ENCODE peak calls at places on chromosomes 13 and 19, in four cellular contexts. I is astrocyte, R is MM.1S, F is PC-9. W is an unnamed sample. For H3K27me3, the result is how much of the 10 kb centered on the place peaks cover.

GRCh38 chr19:46195104-46195503 is 34.4 kb upstream of the IGFL1 start:
- DNase-seq in I (no peak), R (no peak), F (no peak), W (no peak)

GRCh38 chr19:3538965-3539742 is at the start of gene TEKTIP1:
- DNase-seq in I (no peak), R (no peak), F (no peak), W (no peak)

GRCh38 chr19:38658462-38659306 is 11.2 kb downstream of the ACTN4 start:
- DNase-seq in I (peak), R (no peak), F (peak), W (peak)

GRCh38 chr13:67095621-67096020 is 134.5 kb downstream of the PCDH9 start:
- DNase-seq in I (no peak), R (no peak), F (no peak), W (no peak)

GRCh38 chr13:100528820-100529219 is 59.8 kb downstream of the GGACT start:
- DNase-seq in I (no peak), R (no peak), F (no peak), W (no peak)

GRCh38 chr19:39645800-39646411 is 9.8 kb upstream of the LGALS16 start:
- DNase-seq in I (no peak), R (peak), F (peak), W (peak)

GRCh38 chr13:113049521-113049941 is 56.1 kb upstream of the F7 start:
- DNase-seq in I (no peak), R (no peak), F (no peak), W (no peak)

GRCh38 chr13:77833331-77833863 is 85.2 kb downstream of the EDNRB start:
- DNase-seq in I (peak), R (no peak), F (no peak), W (peak)

GRCh38 chr19:2546128-2547032 is 70.5 kb downstream of the GADD45B start:
- DNase-seq in I (peak), R (no peak), F (peak), W (peak)

GRCh38 chr19:14517840-14518505 is at the start of gene DNAJB1:
- DNase-seq in I (peak), R (peak), F (peak), W (peak)

GRCh38 chr13:99658266-99658991 is 157.2 kb downstream of the TM9SF2 start:
- DNase-seq in I (peak), R (peak), F (no peak), W (peak)

GRCh38 chr19:17868669-17869068 is 3.1 kb upstream of the SLC5A5 start:
- DNase-seq in I (no peak), R (no peak), F (no peak), W (no peak)

GRCh38 chr13:40518481-40518882 is 148.0 kb downstream of the FOXO1 start:
- DNase-seq in I (peak), R (no peak), F (peak), W (no peak)

GRCh38 chr13:77990973-77991372 is 72.3 kb upstream of the EDNRB start:
- DNase-seq in I (no peak), R (no peak), F (no peak), W (no peak)

GRCh38 chr19:45140533-45140932 is 20.2 kb downstream of the NKPD1 start:
- DNase-seq in I (no peak), R (no peak), F (no peak), W (no peak)

GRCh38 chr13:110276553-110276950 is 30.4 kb downstream of the COL4A1 start:
- DNase-seq in I (no peak), R (no peak), F (no peak), W (no peak)

GRCh38 chr19:46131485-46132143 is 7.1 kb upstream of the IGFL3 start:
- DNase-seq in I (peak), R (no peak), F (no peak), W (no peak)

GRCh38 chr13:67015976-67016600 is 214.0 kb downstream of the PCDH9 start:
- DNase-seq in I (no peak), R (no peak), F (no peak), W (no peak)

GRCh38 chr19:39052243-39052746 is 19.9 kb upstream of the FBXO27 start:
- DNase-seq in I (no peak), R (peak), F (peak), W (peak)

GRCh38 chr19:7177926-7178325 is 108.4 kb downstream of the ZNF557 start:
- DNase-seq in I (peak), R (no peak), F (no peak), W (no peak)

GRCh38 chr13:39159393-39159792 is 121.1 kb downstream of the NHLRC3 start:
- DNase-seq in I (no peak), R (no peak), F (no peak), W (no peak)

GRCh38 chr13:72884111-72884510 is 102.2 kb downstream of the PIBF1 start:
- DNase-seq in I (no peak), R (no peak), F (no peak), W (no peak)

GRCh38 chr13:81058916-81059290 is 718.0 kb upstream of the SPRY2 start:
- DNase-seq in I (peak), R (no peak), F (no peak), W (no peak)

GRCh38 chr19:43532962-43533545 is at the start of gene ZNF575:
- DNase-seq in I (peak), R (peak), F (peak), W (peak)

GRCh38 chr13:40776232-40776631 is 5.2 kb upstream of the MRPS31 start:
- DNase-seq in I (no peak), R (no peak), F (no peak), W (no peak)

GRCh38 chr13:37209621-37210020 is 104.2 kb upstream of the CSNK1A1L start:
- DNase-seq in I (peak), R (no peak), F (no peak), W (no peak)

GRCh38 chr19:52453324-52454094 is at the start of gene ZNF578:
- DNase-seq in I (peak), R (no peak), F (peak), W (peak)

GRCh38 chr19:58261600-58261967 is 17.2 kb upstream of the ZNF8 start:
- DNase-seq in I (no peak), R (no peak), F (no peak), W (no peak)

GRCh38 chr19:7434391-7434790 is 54.4 kb downstream of the PEX11G start:
- DNase-seq in I (no peak), R (no peak), F (no peak), W (no peak)

GRCh38 chr13:106083620-106084350 is 451.7 kb downstream of the EFNB2 start:
- DNase-seq in I (peak), R (peak), F (peak), W (peak)

GRCh38 chr13:66940113-66940512 is 290.0 kb downstream of the PCDH9 start:
- DNase-seq in I (peak), R (no peak), F (no peak), W (no peak)

GRCh38 chr19:6847828-6848200 is 39.6 kb upstream of the ADGRE1 start:
- DNase-seq in I (no peak), R (no peak), F (no peak), W (no peak)

GRCh38 chr13:79108914-79109643 is 297.0 kb downstream of the RBM26 start:
- DNase-seq in I (no peak), R (peak), F (no peak), W (no peak)

GRCh38 chr19:31389874-31390273 is 40.6 kb upstream of the TSHZ3 start:
- DNase-seq in I (no peak), R (no peak), F (no peak), W (no peak)

GRCh38 chr13:21389124-21389523 is 70.0 kb downstream of the ZDHHC20 start:
- DNase-seq in I (no peak), R (no peak), F (no peak), W (no peak)

GRCh38 chr13:49954674-49955455 is 18.7 kb upstream of the SPRYD7 start:
- DNase-seq in I (no peak), R (no peak), F (no peak), W (no peak)

GRCh38 chr13:49953560-49953959 is 17.4 kb upstream of the SPRYD7 start:
- DNase-seq in I (no peak), R (no peak), F (peak), W (no peak)

GRCh38 chr13:49956131-49956530 is 20.0 kb upstream of the SPRYD7 start:
- DNase-seq in I (no peak), R (no peak), F (no peak), W (no peak)

GRCh38 chr13:49952168-49952567 is 16.0 kb upstream of the SPRYD7 start:
- DNase-seq in I (no peak), R (no peak), F (no peak), W (no peak)
- H3K27ac ChIP-seq in I (no peak), R (no peak), F (no peak), W (no peak)

GRCh38 chr13:102658678-102659077 is 36.2 kb downstream of the METTL21C start:
- DNase-seq in I (no peak), R (no peak), F (no peak), W (no peak)
- H3K27me3 ChIP-seq in I (under half), R (under half), F (under half), W (under half)

GRCh38 chr19:48443262-48443661 is 2.5 kb upstream of the GRWD1 start:
- DNase-seq in I (no peak), R (no peak), F (no peak), W (no peak)

GRCh38 chr19:48444933-48445194 is 919 bp upstream of the GRWD1 start:
- DNase-seq in I (no peak), R (no peak), F (no peak), W (no peak)

GRCh38 chr19:48443731-48444128 is 2.1 kb upstream of the GRWD1 start:
- DNase-seq in I (no peak), R (no peak), F (no peak), W (no peak)

GRCh38 chr19:48445256-48445605 is 552 bp upstream of the GRWD1 start:
- DNase-seq in I (peak), R (peak), F (peak), W (peak)

DNA sequence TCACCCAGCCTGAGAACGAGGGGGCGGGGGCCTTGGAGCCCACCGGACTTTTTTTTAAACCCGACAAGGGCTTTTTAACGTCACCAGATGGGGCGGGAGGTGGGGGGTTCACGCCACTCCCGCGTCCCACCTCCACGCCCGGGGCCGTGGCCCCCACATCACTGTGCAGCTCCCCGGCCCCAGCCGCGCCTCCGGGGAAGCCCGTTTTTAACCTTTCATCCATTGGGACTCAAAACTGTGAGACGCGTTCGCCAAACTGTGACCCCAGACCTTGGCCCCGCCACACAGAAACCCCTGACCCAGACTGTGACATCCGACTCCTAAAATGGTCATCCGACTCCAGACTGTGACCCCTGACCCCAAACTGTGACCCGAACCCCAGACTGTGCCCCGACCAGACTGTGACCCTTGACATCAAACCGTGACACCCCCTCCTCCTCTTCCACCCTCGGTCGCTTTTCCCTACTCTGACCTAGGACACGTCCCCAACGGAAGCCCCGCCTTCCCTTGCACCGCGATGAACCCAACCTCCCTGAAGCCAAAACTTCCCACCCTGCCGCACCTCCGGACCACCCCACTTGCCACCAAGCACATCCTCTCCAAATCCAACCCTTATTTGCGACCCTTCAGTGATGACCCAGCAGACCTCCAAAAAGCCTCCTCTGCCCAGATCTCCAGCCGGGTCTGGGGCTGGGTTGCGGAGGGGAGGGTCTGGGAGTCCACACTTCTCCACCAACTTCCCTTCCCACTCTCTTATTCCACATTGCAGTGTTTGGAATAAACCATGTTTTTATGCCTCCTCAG is 1.5 kb upstream of the GRWD1 start:
- DNase-seq in I (no peak), R (no peak), F (no peak), W (no peak)
- H3K27ac ChIP-seq in I (no peak), R (no peak), F (peak), W (peak)

DNA sequence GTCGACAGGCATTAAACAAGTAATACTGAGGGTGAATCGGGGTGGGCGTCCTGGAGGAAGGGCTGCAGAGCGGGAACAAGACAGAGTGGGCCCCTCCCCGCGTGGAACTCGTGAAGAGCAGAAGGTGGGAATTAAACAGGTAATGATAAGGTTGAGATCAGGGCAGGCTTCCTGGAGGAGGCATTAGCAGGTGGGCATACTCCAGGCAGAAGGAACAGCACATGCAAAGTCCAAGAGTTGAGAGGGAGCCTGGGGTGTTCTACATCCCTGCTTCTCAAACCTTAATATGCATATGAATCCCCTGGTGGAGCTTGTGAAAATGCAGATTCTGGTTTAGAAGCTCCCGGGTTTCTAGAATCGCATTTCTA is 23.3 kb downstream of the SLC8A2 start:
- DNase-seq in I (no peak), R (no peak), F (no peak), W (no peak)
- H3K27me3 ChIP-seq in I (half or more), R (half or more), F (half or more), W (under half)

DNA sequence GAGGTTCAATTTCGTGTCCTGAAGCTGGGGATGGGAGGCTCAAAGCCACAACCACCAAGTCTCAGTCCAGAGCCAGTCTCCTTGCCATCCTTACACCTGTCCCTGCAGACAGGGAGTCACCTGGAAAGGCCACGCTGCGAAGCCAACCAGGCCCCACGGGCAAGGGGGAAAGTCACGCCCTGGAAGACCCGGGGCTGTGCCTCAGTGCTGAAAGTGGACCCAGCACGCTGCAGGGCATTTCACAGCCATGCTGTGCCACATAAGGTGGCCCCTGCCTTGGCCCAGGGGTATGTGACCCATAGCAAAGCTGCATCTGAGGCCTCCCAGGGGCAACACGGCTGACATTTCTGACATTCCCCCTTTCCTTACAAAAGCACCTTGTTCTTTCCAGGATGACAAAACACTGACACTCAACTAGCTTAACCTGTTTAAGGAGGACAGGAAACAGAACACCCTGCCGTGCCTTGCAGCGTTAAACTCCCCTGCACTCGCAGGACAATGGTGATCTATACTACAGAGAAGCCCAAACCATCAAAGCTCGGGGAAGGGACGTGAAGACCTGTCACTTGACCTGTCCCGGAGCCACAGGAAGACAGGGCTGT is 14.8 kb downstream of the CHERP start:
- DNase-seq in I (no peak), R (no peak), F (no peak), W (no peak)
- H3K27ac ChIP-seq in I (no peak), R (no peak), F (no peak), W (no peak)

DNA sequence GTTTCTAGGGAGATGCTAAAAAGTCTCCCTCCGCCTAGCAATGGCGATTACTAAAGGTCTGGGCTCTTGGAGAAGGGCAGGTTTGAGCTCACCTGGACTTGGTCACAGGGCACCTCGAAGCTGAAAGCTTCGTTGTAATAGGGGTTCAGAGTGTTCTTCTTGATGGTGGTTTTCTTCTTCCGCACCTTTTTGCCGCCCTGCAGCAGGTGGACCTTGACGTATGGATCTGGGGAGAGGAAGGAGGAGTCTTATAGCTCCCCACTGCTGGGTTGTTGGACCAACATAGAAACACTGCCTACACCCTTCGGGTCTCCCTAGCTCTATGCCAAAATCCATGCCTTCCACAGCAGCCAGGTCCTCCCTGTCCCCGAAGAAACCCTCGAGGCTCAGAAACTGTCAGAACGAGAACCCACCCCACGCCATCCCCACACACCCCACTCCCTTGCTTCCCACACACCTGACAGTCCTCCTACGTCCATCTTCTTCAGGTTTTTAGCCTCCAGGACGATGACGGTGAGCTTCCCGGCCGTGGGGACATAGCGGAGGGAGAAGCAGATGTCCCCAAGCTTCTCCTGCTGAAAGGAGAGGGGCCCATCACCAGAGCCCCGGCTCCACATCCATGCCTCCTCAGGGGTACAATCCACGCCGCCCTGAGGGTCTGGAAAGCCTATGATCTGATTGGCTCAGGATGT is 5.5 kb downstream of the SYT5 start:
- DNase-seq in I (no peak), R (no peak), F (no peak), W (no peak)
- H3K27me3 ChIP-seq in I (under half), R (half or more), F (under half), W (half or more)

GRCh38 chr13:98571955-98572662 is 4.8 kb downstream of the STK24 start:
- DNase-seq in I (peak), R (peak), F (peak), W (no peak)
- H3K27ac ChIP-seq in I (no peak), R (peak), F (peak), W (peak)

GRCh38 chr19:54255105-54255775 is 1.8 kb downstream of the LILRB5 start:
- DNase-seq in I (no peak), R (no peak), F (no peak), W (no peak)

GRCh38 chr19:54256250-54257115 is 590 bp downstream of the LILRB5 start:
- DNase-seq in I (no peak), R (no peak), F (no peak), W (no peak)

GRCh38 chr19:54253331-54254194 is 3.5 kb downstream of the LILRB5 start:
- DNase-seq in I (no peak), R (no peak), F (no peak), W (no peak)

GRCh38 chr19:54254195-54254906 is 2.7 kb downstream of the LILRB5 start:
- DNase-seq in I (no peak), R (no peak), F (no peak), W (no peak)

GRCh38 chr19:54257116-54257480 is at the start of gene LILRB5:
- DNase-seq in I (no peak), R (no peak), F (no peak), W (no peak)
- H3K27me3 ChIP-seq in I (under half), R (half or more), F (half or more), W (under half)

GRCh38 chr19:11098861-11099260 is 9.6 kb downstream of the LDLR start:
- DNase-seq in I (no peak), R (no peak), F (no peak), W (no peak)

GRCh38 chr19:11100064-11100463 is 10.8 kb downstream of the LDLR start:
- DNase-seq in I (no peak), R (no peak), F (no peak), W (no peak)

GRCh38 chr19:11096210-11096841 is 7.1 kb downstream of the LDLR start:
- DNase-seq in I (peak), R (peak), F (no peak), W (no peak)

GRCh38 chr19:11101057-11101456 is 11.8 kb downstream of the LDLR start:
- DNase-seq in I (no peak), R (no peak), F (no peak), W (no peak)

GRCh38 chr19:11098327-11098726 is 9.1 kb downstream of the LDLR start:
- DNase-seq in I (no peak), R (no peak), F (no peak), W (no peak)
- H3K27ac ChIP-seq in I (no peak), R (no peak), F (peak), W (no peak)

DNA sequence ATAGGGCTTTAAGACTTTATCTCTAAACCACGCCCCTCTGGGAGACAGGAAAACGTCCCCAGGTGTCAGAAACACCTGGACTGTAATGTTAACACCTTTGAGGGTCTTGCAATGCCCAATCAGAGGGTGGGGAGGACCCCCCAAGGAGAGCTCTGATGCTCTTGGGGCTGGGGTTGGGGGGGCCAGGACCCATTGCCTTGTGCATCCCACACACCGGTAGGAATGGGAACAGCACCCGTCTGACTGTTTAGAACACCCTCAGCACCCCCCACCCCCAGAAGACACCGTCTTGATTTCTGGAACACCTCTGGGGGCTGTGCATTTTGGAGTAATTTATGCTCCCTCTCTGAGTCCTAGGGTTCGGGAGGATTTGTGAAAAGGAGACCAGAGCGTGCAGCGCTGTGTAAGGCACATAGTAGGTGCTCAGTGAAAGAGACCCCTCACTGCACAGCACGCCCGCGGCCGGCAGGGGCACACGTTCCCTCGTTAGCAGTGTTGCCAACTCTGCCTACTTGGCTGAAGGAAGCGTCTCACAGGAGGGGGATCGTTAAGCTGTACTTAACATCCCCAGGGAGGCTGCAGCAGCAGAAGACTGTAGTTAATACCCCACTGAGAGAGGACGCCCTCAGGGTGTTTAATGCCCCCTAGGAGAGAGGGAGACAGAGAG is 2.8 kb upstream of the ERFL start:
- DNase-seq in I (no peak), R (no peak), F (no peak), W (no peak)
- H3K27me3 ChIP-seq in I (half or more), R (half or more), F (half or more), W (half or more)

W was measured in cardiac muscle cell.